ENCODE peak calls at places on chromosomes 2 and 18, in five cellular contexts. P is iris pigment epithelial cell; E is NCI-H774; K is stimulated activated CD8-positive, alpha-beta memory T cell treated with anti-CD3 and anti-CD28 coated beads, Interleukin-15, amount 100 ng/mL, for 48 hours; H is EH. C is an unnamed sample.

GRCh38 chr2:96359310-96359709 is 23.7 kb downstream of the NCAPH start:
- DNase-seq in H (peak; percentile 6), E (no peak), P (no peak), K (no peak), C (no peak)

GRCh38 chr18:26700728-26701127 is 152.4 kb upstream of the KCTD1 start:
- DNase-seq in H (no peak), K (no peak), P (no peak), E (no peak), C (peak; percentile 2)

GRCh38 chr2:62808554-62808953 is 103.0 kb downstream of the EHBP1 start:
- DNase-seq in K (no peak), E (no peak), P (no peak), H (no peak), C (no peak)

GRCh38 chr2:240933048-240933965 is 27.2 kb downstream of the CROCC2 start:
- DNase-seq in H (no peak), E (no peak), P (no peak), K (no peak), C (no peak)

GRCh38 chr2:223101340-223102039 is 49.5 kb downstream of the KCNE4 start:
- DNase-seq in E (peak; percentile 14), K (no peak), P (peak; percentile 51), H (peak; percentile 63), C (no peak)

GRCh38 chr18:56891116-56891515 is 240.0 kb downstream of the WDR7 start:
- DNase-seq in P (peak; percentile 49), H (no peak), K (no peak), E (no peak), C (no peak)

GRCh38 chr2:54879598-54880355 is 156.3 kb downstream of the EML6 start:
- DNase-seq in H (no peak), E (no peak), K (no peak), P (no peak), C (no peak)

GRCh38 chr2:232988444-232988843 is 24.6 kb downstream of the NGEF start:
- DNase-seq in P (peak; percentile 95), K (no peak), H (peak; percentile 96), E (no peak), C (peak; percentile 96)

GRCh38 chr2:65396348-65397026 is 35.9 kb downstream of the SPRED2 start:
- DNase-seq in P (peak; percentile 56), E (no peak), K (no peak), H (peak; percentile 55), C (peak; percentile 71)

GRCh38 chr2:98444436-98445166 is at the start of gene INPP4A:
- DNase-seq in K (peak; percentile 64), E (peak; percentile 54), P (peak; percentile 47), H (peak; percentile 69), C (no peak)

GRCh38 chr2:203578511-203579130 is 43.5 kb upstream of the RAPH1 start:
- DNase-seq in E (no peak), H (no peak), K (no peak), P (no peak), C (no peak)

GRCh38 chr18:50454379-50455005 is 79.6 kb downstream of the SKA1 start:
- DNase-seq in K (no peak), E (no peak), H (no peak), P (no peak), C (no peak)

GRCh38 chr2:235458839-235459273 is 35.0 kb upstream of the AGAP1 start:
- DNase-seq in E (peak; percentile 21), P (peak; percentile 51), K (no peak), H (peak; percentile 38), C (peak; percentile 27)

GRCh38 chr18:26017929-26018328 is 72.5 kb downstream of the SS18 start:
- DNase-seq in E (no peak), H (no peak), K (no peak), P (peak; percentile 9), C (no peak)

GRCh38 chr18:24595556-24595955 is 135.1 kb downstream of the HRH4 start:
- DNase-seq in E (no peak), P (no peak), H (no peak), K (no peak), C (no peak)

GRCh38 chr2:232230557-232230956 is 148.0 kb upstream of the ALPP start:
- DNase-seq in E (no peak), H (peak; percentile 26), P (peak; percentile 15), K (peak; percentile 4), C (no peak)

GRCh38 chr2:142742301-142743214 is 134.9 kb upstream of the KYNU start:
- DNase-seq in H (peak; percentile 37), P (peak; percentile 96), E (no peak), K (no peak), C (peak; percentile 88)

GRCh38 chr18:73739098-73739497 is 408.5 kb downstream of the FBXO15 start:
- DNase-seq in P (no peak), K (no peak), H (no peak), E (no peak), C (peak; percentile 78)

C was measured in astrocyte.